ENCODE peak calls at places on chromosomes 13 and 19, in six cellular contexts. V is A549; W is activated T-helper 9 cell treated with anti-CD3 and anti-CD28 coated beads, Interleukin-2, amount 50 U/mL, for 16 hours; X is retina; R is K562; A is aorta. Y is an unnamed sample.

GRCh38 chr19:281156-281853 is 9.9 kb downstream of the PLPP2 start:
- DNase-seq in V (no peak), A (no peak), R (no peak), W (no peak), X (no peak), Y (no peak)

GRCh38 chr13:113786262-113786841 is 27.3 kb downstream of the TMEM255B start:
- DNase-seq in R (no peak), X (no peak), V (no peak), A (no peak), W (no peak), Y (no peak)

GRCh38 chr19:4391701-4392543 is 8.4 kb downstream of the SH3GL1 start:
- DNase-seq in A (no peak), R (no peak), V (no peak), W (no peak), X (peak; percentile 14), Y (no peak)

GRCh38 chr19:19458110-19458816 is 52.8 kb downstream of the GATAD2A start:
- DNase-seq in A (peak; percentile 51), R (no peak), W (no peak), X (no peak), V (no peak), Y (no peak)

GRCh38 chr19:47637550-47637949 is 28.6 kb downstream of the BICRA start:
- DNase-seq in R (no peak), A (no peak), W (no peak), X (no peak), V (no peak), Y (no peak)

GRCh38 chr13:28754698-28755545 is 36.2 kb upstream of the SLC46A3 start:
- DNase-seq in A (no peak), R (peak; percentile 41), W (no peak), V (peak; percentile 40), X (no peak), Y (no peak)

GRCh38 chr19:9296336-9296735 is 13.3 kb downstream of the ZNF699 start:
- DNase-seq in W (no peak), V (no peak), A (no peak), X (no peak), R (no peak), Y (no peak)

GRCh38 chr19:19873381-19873780 is 7.7 kb downstream of the ZNF253 start:
- DNase-seq in A (no peak), X (no peak), V (no peak), W (no peak), R (no peak), Y (no peak)

GRCh38 chr13:21326155-21327030 is 132.7 kb downstream of the ZDHHC20 start:
- DNase-seq in R (no peak), A (no peak), W (no peak), X (peak; percentile 81), V (no peak), Y (no peak)

GRCh38 chr19:42143341-42144234 is 11.3 kb upstream of the POU2F2 start:
- DNase-seq in X (peak; percentile 34), V (peak; percentile 48), R (peak; percentile 44), W (no peak), A (no peak), Y (no peak)

GRCh38 chr13:27126877-27127276 is 44.7 kb downstream of the USP12 start:
- DNase-seq in W (no peak), V (no peak), X (no peak), R (no peak), A (no peak), Y (no peak)

GRCh38 chr13:41956272-41956671 is 4.6 kb downstream of the VWA8 start:
- DNase-seq in R (no peak), V (no peak), X (no peak), A (no peak), W (no peak), Y (no peak)

GRCh38 chr19:1445932-1446712 is 3.8 kb upstream of the APC2 start:
- DNase-seq in X (peak; percentile 90), V (peak; percentile 52), R (peak; percentile 77), A (no peak), W (no peak), Y (no peak)

GRCh38 chr19:29567366-29567915 is 38.6 kb upstream of the POP4 start:
- DNase-seq in X (no peak), V (no peak), A (no peak), W (no peak), R (no peak), Y (no peak)

GRCh38 chr19:45069056-45069455 is 7.2 kb downstream of the ZNF296 start:
- DNase-seq in X (no peak), V (peak; percentile 74), A (no peak), W (no peak), R (peak; percentile 30), Y (no peak)

GRCh38 chr19:40907968-40908735 is 26.1 kb upstream of the CYP2A7 start:
- DNase-seq in A (peak; percentile 59), R (peak; percentile 59), X (no peak), V (no peak), W (peak; percentile 6), Y (no peak)

GRCh38 chr13:76474356-76474755 is 411.8 kb downstream of the KCTD12 start:
- DNase-seq in X (no peak), R (no peak), A (no peak), V (no peak), W (no peak), Y (no peak)

GRCh38 chr13:44273991-44274810 is 99.4 kb upstream of the SERP2 start:
- DNase-seq in X (no peak), R (no peak), V (no peak), W (no peak), A (no peak), Y (no peak)

GRCh38 chr13:32019612-32020233 is 11.9 kb upstream of the FRY start:
- DNase-seq in W (no peak), V (peak; percentile 50), R (peak; percentile 28), A (no peak), X (peak; percentile 45), Y (peak; percentile 34)

GRCh38 chr13:112703935-112704633 is 14.2 kb downstream of the ATP11A start:
- DNase-seq in A (no peak), X (peak; percentile 32), R (peak; percentile 78), W (no peak), V (no peak), Y (no peak)

GRCh38 chr19:39390460-39390758 is 497 bp downstream of the PAF1 start:
- DNase-seq in W (peak; percentile 71), V (no peak), R (no peak), X (no peak), A (no peak), Y (no peak)

GRCh38 chr13:24734951-24735350 is 29.0 kb upstream of the RNF17 start:
- DNase-seq in W (no peak), V (no peak), A (no peak), X (no peak), R (no peak), Y (no peak)

GRCh38 chr13:32246468-32246867 is 68.7 kb downstream of the ZAR1L start:
- DNase-seq in R (peak; percentile 71), W (peak; percentile 8), A (peak; percentile 78), X (peak; percentile 8), V (peak; percentile 69), Y (no peak)

GRCh38 chr19:5967994-5968430 is 9.9 kb downstream of the RANBP3 start:
- DNase-seq in W (peak; percentile 26), R (peak; percentile 79), V (peak; percentile 68), A (peak; percentile 70), X (peak; percentile 65), Y (peak; percentile 23)

GRCh38 chr13:37918116-37919100 is 48.8 kb upstream of the TRPC4 start:
- DNase-seq in R (peak; percentile 43), A (no peak), V (no peak), X (no peak), W (no peak), Y (no peak)

GRCh38 chr13:28492527-28493367 is 2.2 kb downstream of the FLT1 start:
- DNase-seq in W (no peak), A (no peak), V (no peak), X (peak; percentile 39), R (no peak), Y (no peak)